ENCODE peak calls at places on chromosome 18, in six cellular contexts. P, X, Q, T, W and E are unnamed samples.

GRCh38 chr18:59085797-59086196 is 53.9 kb upstream of the SEC11C start:
- DNase-seq in Q (peak), P (no peak), T (no peak), X (no peak), W (no peak), E (peak)

GRCh38 chr18:62420151-62420512 is 95.0 kb downstream of the TNFRSF11A start:
- DNase-seq in P (no peak), Q (no peak), T (no peak), X (no peak), W (no peak), E (peak)

GRCh38 chr18:49021433-49022129 is 70.8 kb upstream of the SMAD7 start:
- DNase-seq in X (peak), W (no peak), T (peak), P (no peak), Q (no peak), E (peak)

GRCh38 chr18:57242285-57242684 is 95.4 kb downstream of the BOD1L2 start:
- DNase-seq in Q (no peak), P (no peak), W (no peak), X (no peak), T (no peak), E (no peak)

GRCh38 chr18:22666411-22666940 is 248.8 kb upstream of the CTAGE1 start:
- DNase-seq in Q (no peak), X (no peak), W (no peak), T (no peak), P (no peak), E (no peak)

GRCh38 chr18:48942554-48943261 is 8.1 kb downstream of the SMAD7 start:
- DNase-seq in Q (peak), W (peak), T (no peak), X (no peak), P (no peak), E (peak)

GRCh38 chr18:22032392-22032961 is 136.9 kb upstream of the GATA6 start:
- DNase-seq in X (no peak), W (peak), P (no peak), T (peak), Q (peak), E (peak)

GRCh38 chr18:43080671-43081070 is 34.8 kb downstream of the RIT2 start:
- DNase-seq in W (no peak), Q (no peak), T (no peak), X (no peak), P (no peak), E (no peak)

GRCh38 chr18:28002841-28003240 is 174.1 kb downstream of the CDH2 start:
- DNase-seq in W (no peak), T (no peak), P (no peak), X (no peak), Q (no peak), E (no peak)

GRCh38 chr18:26085056-26085455 is 5.4 kb downstream of the SS18 start:
- DNase-seq in T (no peak), Q (no peak), X (no peak), W (no peak), P (no peak), E (no peak)

GRCh38 chr18:13502585-13502984 is 223.8 kb downstream of the FAM210A start:
- DNase-seq in P (no peak), W (no peak), X (no peak), Q (no peak), T (no peak), E (no peak)

GRCh38 chr18:26960901-26961300 is 95.4 kb upstream of the AQP4 start:
- DNase-seq in X (no peak), W (no peak), T (no peak), Q (no peak), P (no peak), E (no peak)

GRCh38 chr18:44079602-44080001 is 601.1 kb upstream of the SETBP1 start:
- DNase-seq in X (no peak), Q (peak), T (no peak), W (peak), P (no peak), E (peak)

GRCh38 chr18:13574355-13574754 is 152.0 kb downstream of the FAM210A start:
- DNase-seq in W (no peak), T (no peak), X (no peak), P (no peak), Q (no peak), E (no peak)

GRCh38 chr18:61606068-61606660 is 272.9 kb downstream of the CDH20 start:
- DNase-seq in X (no peak), P (no peak), T (no peak), Q (no peak), W (no peak), E (peak)

GRCh38 chr18:46447792-46448191 is 209.2 kb downstream of the LOXHD1 start:
- DNase-seq in X (no peak), Q (no peak), P (no peak), T (no peak), W (no peak), E (no peak)

GRCh38 chr18:31497711-31498449 is at the start of gene DSG2:
- DNase-seq in X (peak), T (peak), Q (no peak), P (no peak), W (no peak), E (no peak)

GRCh38 chr18:46264255-46264654 is 160.1 kb downstream of the HAUS1 start:
- DNase-seq in W (no peak), Q (no peak), P (no peak), T (peak), X (no peak), E (peak)

GRCh38 chr18:50057009-50057408 is 137.9 kb downstream of the MYO5B start:
- DNase-seq in X (no peak), T (no peak), P (no peak), Q (no peak), W (no peak), E (no peak)

GRCh38 chr18:58525517-58525916 is 103.4 kb downstream of the ALPK2 start:
- DNase-seq in Q (peak), P (no peak), X (no peak), T (peak), W (no peak), E (peak)

GRCh38 chr18:48039769-48040215 is 109.3 kb upstream of the SMAD2 start:
- DNase-seq in T (no peak), P (no peak), X (no peak), Q (no peak), W (no peak), E (no peak)

GRCh38 chr18:54764786-54765185 is 63.5 kb upstream of the RAB27B start:
- DNase-seq in Q (no peak), W (no peak), T (no peak), P (no peak), X (no peak), E (no peak)

GRCh38 chr18:22344908-22345670 is 72.6 kb downstream of the CTAGE1 start:
- DNase-seq in P (no peak), X (no peak), Q (no peak), W (no peak), T (peak), E (no peak)

GRCh38 chr18:59332986-59333385 is 14.5 kb upstream of the CPLX4 start:
- DNase-seq in P (no peak), T (no peak), Q (no peak), X (no peak), W (no peak), E (no peak)

GRCh38 chr18:32542221-32542798 is 71.6 kb upstream of the GAREM1 start:
- DNase-seq in Q (no peak), P (no peak), W (peak), T (no peak), X (no peak), E (no peak)

GRCh38 chr18:75127143-75128021 is 81.6 kb downstream of the PTGR3 start:
- DNase-seq in T (no peak), W (no peak), X (no peak), P (no peak), Q (no peak), E (no peak)

GRCh38 chr18:62717850-62718229 is 2.5 kb downstream of the PHLPP1 start:
- DNase-seq in T (peak), X (no peak), W (no peak), P (no peak), Q (no peak), E (peak)

GRCh38 chr18:32349728-32350395 is 120.8 kb downstream of the GAREM1 start:
- DNase-seq in P (no peak), T (no peak), W (peak), X (no peak), Q (peak), E (peak)

DNA sequence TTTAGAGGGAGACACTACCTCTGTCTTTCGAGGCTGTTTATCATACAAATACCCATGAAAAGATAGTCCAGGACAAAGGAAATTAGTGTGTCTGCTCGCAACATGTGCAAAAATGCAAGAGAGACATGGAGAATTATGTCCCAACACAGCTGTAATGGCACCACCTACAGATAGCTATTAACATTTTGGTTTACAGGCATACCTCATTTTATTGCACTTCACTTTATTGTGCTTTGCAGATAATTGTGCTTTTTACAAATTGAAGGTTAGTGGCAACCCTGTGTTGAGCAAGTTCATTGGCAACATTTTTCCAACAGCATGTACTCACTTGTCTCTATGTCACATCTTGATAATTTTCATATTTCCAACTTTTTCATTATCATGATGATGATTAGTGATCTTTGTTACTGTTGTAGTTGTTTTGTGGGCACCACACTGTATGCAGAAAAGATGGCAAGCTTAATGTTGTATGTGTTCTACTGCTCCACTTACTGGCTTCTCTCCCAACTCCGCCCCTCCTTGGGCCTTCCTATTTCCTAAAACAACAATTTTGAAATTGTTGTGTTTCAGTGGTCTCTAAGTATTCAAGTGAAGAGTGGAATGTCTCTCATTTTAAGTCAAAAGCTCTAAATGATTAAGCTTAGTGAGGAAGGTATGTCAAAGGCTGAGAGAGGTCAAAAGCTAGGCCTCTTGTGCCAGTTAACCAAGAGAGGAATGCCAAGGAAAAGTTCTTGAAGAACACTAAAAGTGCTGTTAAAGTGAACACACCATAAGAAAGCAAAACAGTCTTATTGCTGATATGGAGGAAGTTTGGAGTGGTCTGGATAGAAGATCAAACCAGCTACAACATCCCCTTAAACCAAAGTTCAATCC is 52.0 kb downstream of the ANKRD12 start:
- DNase-seq in P (no peak), W (no peak), Q (no peak), T (no peak), X (no peak), E (no peak)
- H3K4me3 ChIP-seq in P (no peak), W (no peak), Q (no peak), T (no peak), X (no peak), E (no peak)

GRCh38 chr18:69400976-69401474 is 337 bp downstream of the DOK6 start:
- DNase-seq in Q (no peak), P (no peak), X (no peak), T (no peak), W (no peak), E (peak)

GRCh38 chr18:69402219-69402989 is 1.7 kb downstream of the DOK6 start:
- DNase-seq in Q (no peak), P (no peak), T (no peak), X (no peak), W (no peak), E (no peak)

GRCh38 chr18:69400253-69400975 is at the start of gene DOK6:
- DNase-seq in Q (no peak), W (peak), T (no peak), X (no peak), P (no peak), E (peak)

GRCh38 chr18:69399253-69399652 is 1.4 kb upstream of the DOK6 start:
- DNase-seq in X (no peak), P (no peak), T (no peak), Q (no peak), W (no peak), E (no peak)

DNA sequence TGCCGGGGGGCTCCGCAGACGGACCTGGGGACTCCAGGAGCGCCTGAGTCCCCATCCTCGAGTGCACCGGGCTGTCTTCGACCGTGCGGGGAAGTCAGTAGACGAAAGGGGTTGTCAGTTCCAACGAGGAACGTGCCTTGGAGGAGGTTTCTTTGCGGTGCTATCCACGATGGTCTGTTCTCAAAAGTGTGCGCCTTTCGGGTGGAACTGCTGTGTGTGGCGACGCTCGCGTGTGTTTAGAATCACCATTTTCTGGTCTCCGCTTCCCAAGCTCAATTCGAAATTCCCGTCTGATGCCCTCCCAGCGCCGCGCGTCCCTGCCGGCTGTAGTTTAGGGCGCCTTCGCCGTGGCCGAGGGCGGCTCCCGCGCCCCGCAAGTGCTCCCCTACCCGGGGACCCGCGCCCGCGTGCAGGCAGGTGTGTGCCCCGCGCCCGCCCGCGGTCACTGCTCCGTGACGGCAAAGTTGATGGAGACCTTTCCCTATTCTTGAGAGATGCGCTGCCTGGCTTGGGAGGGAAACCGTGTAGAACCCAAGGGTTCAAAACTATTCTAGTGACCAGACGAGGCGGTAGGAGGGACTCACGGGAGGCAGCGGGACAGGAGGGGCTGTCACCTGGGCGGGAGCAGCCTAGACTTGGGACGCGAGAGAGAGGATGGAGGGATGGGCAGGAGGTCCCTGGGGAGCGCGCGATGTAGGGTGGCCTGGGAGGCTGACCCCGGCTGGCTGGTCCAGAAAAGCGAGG is 959 bp downstream of the DOK6 start:
- DNase-seq in T (no peak), Q (no peak), X (no peak), W (no peak), P (no peak), E (peak)
- H3K4me3 ChIP-seq in T (no peak), Q (peak), X (peak), W (peak), P (no peak), E (peak)

GRCh38 chr18:37336568-37337285 is 228.9 kb downstream of the CELF4 start:
- DNase-seq in Q (no peak), X (no peak), T (no peak), W (no peak), P (no peak), E (no peak)

GRCh38 chr18:37332764-37333420 is 232.7 kb downstream of the CELF4 start:
- DNase-seq in X (no peak), W (no peak), T (no peak), Q (no peak), P (no peak), E (no peak)

GRCh38 chr18:37330173-37330572 is 235.4 kb downstream of the CELF4 start:
- DNase-seq in T (no peak), X (no peak), P (no peak), Q (no peak), W (no peak), E (no peak)

GRCh38 chr18:37335337-37335736 is 230.3 kb downstream of the CELF4 start:
- DNase-seq in Q (no peak), X (no peak), W (no peak), T (no peak), P (no peak), E (peak)

GRCh38 chr18:37334494-37335125 is 231.0 kb downstream of the CELF4 start:
- DNase-seq in X (no peak), Q (no peak), W (no peak), T (no peak), P (no peak), E (peak)
- H3K4me3 ChIP-seq in X (no peak), Q (peak), W (no peak), T (no peak), P (no peak), E (no peak)

DNA sequence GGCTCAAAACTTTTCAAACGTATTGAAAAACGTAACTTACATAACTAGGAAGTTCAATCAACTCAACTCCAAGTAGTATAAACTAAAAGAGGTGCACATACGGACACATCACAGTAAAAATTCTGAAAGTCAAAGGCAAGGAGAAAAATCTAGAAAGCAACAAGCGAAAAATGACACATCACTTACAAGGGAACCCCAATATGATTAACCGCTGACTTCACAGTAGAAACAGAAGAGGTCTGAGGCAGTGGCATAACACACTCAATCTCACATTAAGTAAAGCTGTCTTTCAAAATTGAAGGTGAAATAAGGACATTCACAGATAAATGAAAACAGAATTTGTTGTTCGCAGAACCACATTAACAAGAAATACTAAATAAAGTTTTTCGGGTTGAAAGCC is 32.7 kb downstream of the PPP4R1 start:
- DNase-seq in X (no peak), Q (no peak), P (no peak), T (no peak), W (no peak), E (no peak)
- H3K4me3 ChIP-seq in X (no peak), Q (no peak), P (no peak), T (no peak), W (no peak), E (no peak)